ENCODE peak calls at places on chromosomes 16 and 17, in eight cellular contexts. R is GM23248, M is SK-N-SH, P is mammary epithelial cell, G is mesendoderm, H is K562, E is fibroblast of lung, L is neural progenitor cell. U is an unnamed sample.
A peak's percentile ranks its signal among the peaks of the same experiment; 100 is the strongest.

GRCh38 chr17:66403846-66404597 is 101.6 kb downstream of the PRKCA start:
- DNase-seq in R (no peak), M (no peak), P (no peak), G (no peak), H (no peak), E (no peak), L (no peak), U (no peak)

GRCh38 chr17:33033176-33033575 is 41.5 kb downstream of the SPACA3 start:
- DNase-seq in R (no peak), M (no peak), P (no peak), G (no peak), H (no peak), E (no peak), L (no peak), U (no peak)

GRCh38 chr16:30747331-30747730 is 894 bp upstream of the PHKG2 start:
- DNase-seq in R (peak; percentile 78), M (no peak), P (peak; percentile 56), G (no peak), H (no peak), E (peak; percentile 56), L (no peak), U (no peak)

GRCh38 chr17:57971572-57971971 is 16.4 kb upstream of the CUEDC1 start:
- DNase-seq in R (no peak), M (peak; percentile 73), P (no peak), G (no peak), H (no peak), E (no peak), L (no peak), U (no peak)

GRCh38 chr17:65783845-65784334 is 222.4 kb upstream of the AXIN2 start:
- DNase-seq in R (peak; percentile 87), M (no peak), P (peak; percentile 80), G (no peak), H (no peak), E (peak; percentile 95), L (no peak), U (no peak)

GRCh38 chr17:38410201-38410600 is 18.1 kb upstream of the ARHGAP23 start:
- DNase-seq in R (no peak), M (no peak), P (no peak), G (no peak), H (no peak), E (no peak), L (no peak), U (no peak)

GRCh38 chr17:20967776-20968175 is 75.0 kb downstream of the USP22 start:
- DNase-seq in R (peak; percentile 49), M (no peak), P (no peak), G (peak; percentile 18), H (no peak), E (no peak), L (no peak), U (no peak)

GRCh38 chr16:85104821-85105391 is 7.4 kb downstream of the CIBAR2 start:
- DNase-seq in R (no peak), M (no peak), P (no peak), G (no peak), H (no peak), E (no peak), L (no peak), U (no peak)

GRCh38 chr17:2797632-2798031 is 1.4 kb downstream of the RAP1GAP2 start:
- DNase-seq in R (no peak), M (peak; percentile 79), P (no peak), G (no peak), H (no peak), E (no peak), L (no peak), U (no peak)

GRCh38 chr17:45118691-45119090 is 13.6 kb downstream of the PLCD3 start:
- DNase-seq in R (no peak), M (no peak), P (no peak), G (no peak), H (no peak), E (no peak), L (no peak), U (no peak)

GRCh38 chr17:72614476-72614870 is 478.0 kb downstream of the SLC39A11 start:
- DNase-seq in R (no peak), M (no peak), P (peak; percentile 72), G (no peak), H (no peak), E (peak; percentile 57), L (no peak), U (no peak)

GRCh38 chr17:36602924-36603384 is 1.6 kb downstream of the MRM1 start:
- DNase-seq in R (peak; percentile 71), M (peak; percentile 88), P (peak; percentile 44), G (peak; percentile 88), H (peak; percentile 84), E (peak; percentile 62), L (peak; percentile 84), U (peak; percentile 82)

GRCh38 chr16:29811170-29811895 is 660 bp upstream of the PRRT2 start:
- DNase-seq in R (peak; percentile 99), M (peak; percentile 88), P (peak; percentile 97), G (peak; percentile 99), H (peak; percentile 79), E (peak; percentile 98), L (peak; percentile 98), U (peak; percentile 74)

GRCh38 chr16:25570131-25570530 is 121.6 kb upstream of the HS3ST4 start:
- DNase-seq in R (no peak), M (no peak), P (peak; percentile 48), G (no peak), H (no peak), E (no peak), L (no peak), U (no peak)

GRCh38 chr16:12178251-12178990 is 201.9 kb downstream of the SNX29 start:
- DNase-seq in R (peak; percentile 90), M (no peak), P (no peak), G (no peak), H (no peak), E (peak; percentile 89), L (peak; percentile 55), U (no peak)

GRCh38 chr16:19527161-19527560 is 3.4 kb downstream of the CCP110 start:
- DNase-seq in R (no peak), M (no peak), P (no peak), G (no peak), H (no peak), E (no peak), L (no peak), U (no peak)
- H3K36me3 ChIP-seq in R (peaks cover 12% of the 10 kb centered on the region), M (peaks cover 16% of the 10 kb centered on the region), P (peaks cover 16% of the 10 kb centered on the region), G (no peaks in the 10 kb centered on the region), H (peaks cover 37% of the 10 kb centered on the region), E (peaks cover 3% of the 10 kb centered on the region), L (peaks cover 13% of the 10 kb centered on the region), U (peaks cover 40% of the 10 kb centered on the region)

GRCh38 chr16:87790278-87791023 is 24.7 kb upstream of the KLHDC4 start:
- DNase-seq in R (no peak), M (peak; percentile 70), P (peak; percentile 89), G (no peak), H (no peak), E (no peak), L (no peak), U (no peak)

GRCh38 chr16:87791295-87792204 is 25.8 kb upstream of the KLHDC4 start:
- DNase-seq in R (no peak), M (no peak), P (no peak), G (no peak), H (no peak), E (no peak), L (peak; percentile 24), U (no peak)

GRCh38 chr16:87792205-87792565 is 26.4 kb upstream of the KLHDC4 start:
- DNase-seq in R (no peak), M (no peak), P (no peak), G (no peak), H (no peak), E (no peak), L (no peak), U (no peak)

GRCh38 chr16:87784812-87785211 is 19.0 kb upstream of the KLHDC4 start:
- DNase-seq in R (peak; percentile 34), M (no peak), P (no peak), G (peak; percentile 79), H (no peak), E (peak; percentile 72), L (peak; percentile 22), U (no peak)

DNA sequence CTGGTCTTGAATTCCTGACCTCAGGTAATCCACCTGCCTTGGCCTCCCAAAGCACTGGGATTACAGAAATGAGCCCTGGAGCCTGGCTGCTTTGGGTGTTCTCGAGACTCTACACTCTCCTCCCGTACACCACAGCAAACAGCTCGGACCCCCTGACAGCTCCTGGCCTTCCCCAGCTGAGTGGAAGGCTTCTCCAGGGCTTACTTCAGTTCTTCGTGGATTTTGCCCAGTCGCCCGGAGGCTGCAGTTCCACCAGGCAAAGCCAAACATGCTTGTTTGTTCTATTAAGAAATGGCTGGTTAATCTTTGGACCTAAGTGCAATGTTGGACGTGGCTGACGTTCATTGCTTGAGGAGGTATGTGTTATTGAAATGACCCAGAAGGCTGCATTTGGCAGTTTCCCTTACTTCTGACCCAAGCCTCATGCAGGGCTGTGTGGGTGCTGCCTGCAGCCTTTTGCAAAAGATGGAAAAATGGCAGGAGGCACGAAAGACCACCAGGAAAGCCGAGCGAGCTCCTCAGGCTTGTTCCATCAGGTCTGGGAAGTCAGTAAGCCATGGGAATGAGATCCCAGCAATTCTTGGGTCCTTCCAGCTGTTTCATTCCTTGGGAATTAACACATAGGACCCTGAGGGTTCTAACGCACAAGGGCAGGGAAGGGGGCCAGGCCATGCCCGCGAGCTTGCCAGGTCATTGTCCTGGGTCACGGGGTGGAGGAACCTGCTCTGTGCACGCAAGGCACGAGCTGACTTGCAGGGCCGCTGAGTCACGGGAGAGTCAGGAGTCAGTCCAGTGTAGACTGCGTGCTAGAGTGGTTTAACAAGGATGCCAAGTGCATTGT is 23.9 kb upstream of the KLHDC4 start:
- DNase-seq in R (peak; percentile 91), M (no peak), P (peak; percentile 99), G (no peak), H (no peak), E (peak; percentile 76), L (no peak), U (no peak)
- H3K9ac ChIP-seq in R (peak overlapping the region; percentile 47), M (no peak overlapping the region), P (peak overlapping the region; percentile 11), G (no peak overlapping the region), H (no peak overlapping the region), E (peak overlapping the region; percentile 20), L (no peak overlapping the region), U (no peak overlapping the region)

GRCh38 chr16:89795676-89796075 is 20.8 kb downstream of the FANCA start:
- DNase-seq in R (peak; percentile 3), M (no peak), P (no peak), G (peak; percentile 62), H (no peak), E (no peak), L (no peak), U (no peak)
- H3K36me3 ChIP-seq in R (no peaks in the 10 kb centered on the region), M (peaks cover 6% of the 10 kb centered on the region), P (peaks cover 24% of the 10 kb centered on the region), G (peaks cover 24% of the 10 kb centered on the region), H (peaks cover 91% of the 10 kb centered on the region), E (peaks cover 16% of the 10 kb centered on the region), L (no peaks in the 10 kb centered on the region), U (peaks cover 95% of the 10 kb centered on the region)

DNA sequence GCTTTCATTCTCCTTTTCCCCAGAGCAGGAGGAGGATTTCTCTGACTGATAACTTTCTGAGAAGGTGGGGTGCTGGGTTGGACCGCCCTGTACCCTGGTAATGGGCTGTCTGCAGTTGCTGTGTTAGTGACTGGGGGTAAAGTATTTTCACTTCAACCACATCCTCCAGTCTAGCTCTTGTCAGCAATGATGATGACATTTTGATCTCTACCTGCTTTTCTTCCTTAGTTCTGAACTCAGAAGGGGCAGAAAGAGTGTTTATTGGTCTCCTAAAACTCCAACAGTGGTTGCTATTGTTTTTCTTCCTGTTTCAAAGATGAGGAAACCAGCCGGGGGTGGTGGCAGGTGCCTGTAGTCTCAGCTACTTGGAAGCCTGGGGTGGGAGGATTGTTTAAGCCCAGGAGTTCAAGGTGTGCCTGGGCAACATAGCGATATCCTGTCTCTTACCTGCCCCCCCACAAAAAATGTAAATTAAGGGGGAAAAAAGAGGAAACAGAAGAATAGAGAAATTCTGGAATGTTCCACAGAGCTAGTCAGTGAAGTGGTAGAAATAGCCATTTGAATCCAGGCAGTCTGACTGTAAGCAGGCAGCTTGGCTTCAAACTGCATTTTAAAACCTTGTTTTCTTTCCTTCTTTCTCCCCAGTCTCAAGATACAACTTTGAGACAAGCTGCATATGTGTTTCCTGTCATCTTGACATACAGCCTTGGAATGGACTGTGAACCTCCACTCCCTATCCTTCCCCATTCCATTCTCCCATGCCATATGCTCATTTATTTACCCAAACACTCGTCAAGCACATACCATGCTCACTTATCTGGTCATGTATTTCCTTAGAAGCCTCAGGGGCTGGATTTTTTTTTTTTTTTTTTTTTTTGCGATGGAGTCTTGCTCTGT is 3.3 kb upstream of the N4BP1 start:
- DNase-seq in R (peak; percentile 49), M (no peak), P (peak; percentile 11), G (peak; percentile 61), H (no peak), E (no peak), L (no peak), U (peak; percentile 34)
- H3K9ac ChIP-seq in R (no peak overlapping the region), M (no peak overlapping the region), P (peak overlapping the region; percentile 4), G (no peak overlapping the region), H (no peak overlapping the region), E (no peak overlapping the region), L (no peak overlapping the region), U (peak overlapping the region; percentile 6)

U was measured in DND-41.